ENCODE peak calls at places on chromosomes 1 and 21, in five cellular contexts. C is sigmoid colon; T is EL; G is GM23338; O is stimulated activated CD4-positive, alpha-beta T cell treated with anti-CD3 and anti-CD28 coated beads, TNF-alpha, amount 100 ng/mL, for 48 hours. I is an unnamed sample.

GRCh38 chr1:53590104-53590503 is 130.9 kb downstream of the DMRTB1 start:
- DNase-seq in C (peak), T (no peak), G (no peak), O (no peak), I (no peak)

GRCh38 chr1:25253911-25254310 is 6.7 kb upstream of the RSRP1 start:
- DNase-seq in C (no peak), T (peak), G (peak), O (no peak), I (no peak)

GRCh38 chr1:182301467-182302198 is 90.0 kb downstream of the GLUL start:
- DNase-seq in C (peak), T (no peak), G (peak), O (peak), I (peak)

GRCh38 chr1:180291004-180291403 is 60.9 kb downstream of the LHX4 start:
- DNase-seq in C (no peak), T (no peak), G (no peak), O (no peak), I (no peak)

GRCh38 chr1:17579951-17580939 is 40.7 kb downstream of the ARHGEF10L start:
- DNase-seq in C (no peak), T (no peak), G (no peak), O (no peak), I (no peak)

GRCh38 chr1:222794656-222795474 is 20.0 kb upstream of the DISP1 start:
- DNase-seq in C (no peak), T (no peak), G (no peak), O (no peak), I (peak)

GRCh38 chr1:153348511-153349362 is at the start of gene PGLYRP4:
- DNase-seq in C (no peak), T (no peak), G (peak), O (no peak), I (no peak)

GRCh38 chr1:95216292-95216990 is 17.6 kb upstream of the RWDD3 start:
- DNase-seq in C (no peak), T (no peak), G (no peak), O (no peak), I (no peak)

GRCh38 chr1:26094076-26094669 is 17.5 kb upstream of the PDIK1L start:
- DNase-seq in C (no peak), T (no peak), G (peak), O (no peak), I (no peak)

GRCh38 chr1:87305096-87305495 is 23.6 kb upstream of the LMO4 start:
- DNase-seq in C (no peak), T (no peak), G (no peak), O (no peak), I (no peak)

GRCh38 chr1:234722904-234723588 is 113.1 kb upstream of the IRF2BP2 start:
- DNase-seq in C (peak), T (peak), G (no peak), O (peak), I (peak)

GRCh38 chr1:169594391-169594790 is 8.1 kb upstream of the F5 start:
- DNase-seq in C (no peak), T (no peak), G (no peak), O (no peak), I (no peak)

GRCh38 chr21:34582506-34583150 is 32.3 kb downstream of the RCAN1 start:
- DNase-seq in C (no peak), T (peak), G (peak), O (no peak), I (peak)

GRCh38 chr1:199029401-199029800 is 390.6 kb downstream of the PTPRC start:
- DNase-seq in C (no peak), T (peak), G (no peak), O (no peak), I (peak)

GRCh38 chr1:30173560-30173959 is 549.8 kb downstream of the MATN1 start:
- DNase-seq in C (no peak), T (no peak), G (no peak), O (no peak), I (no peak)

GRCh38 chr1:183244466-183244865 is 58.4 kb downstream of the LAMC2 start:
- DNase-seq in C (peak), T (peak), G (no peak), O (no peak), I (no peak)

GRCh38 chr1:180580237-180580636 is 21.5 kb downstream of the OVAAL start:
- DNase-seq in C (no peak), T (peak), G (no peak), O (no peak), I (peak)

GRCh38 chr1:222286039-222286438 is 261.9 kb downstream of the HHIPL2 start:
- DNase-seq in C (no peak), T (no peak), G (no peak), O (no peak), I (no peak)

I was measured in HT1080.